ENCODE peak calls at places on chromosomes 3 and 15, in seven cellular contexts. R, Y, T, Z, D, M and N are unnamed samples.

GRCh38 chr3:28940530-28940929 is 340.3 kb upstream of the RBMS3 start:
- DNase-seq in D (no peak), Y (no peak), R (peak; percentile 92), T (peak; percentile 50), Z (no peak), M (no peak), N (no peak)

GRCh38 chr3:37181766-37182165 is 7.4 kb upstream of the LRRFIP2 start:
- DNase-seq in M (no peak), D (no peak), R (no peak), T (no peak), Z (no peak), Y (peak; percentile 61), N (no peak)

GRCh38 chr3:40971191-40972168 is 227.8 kb upstream of the CTNNB1 start:
- DNase-seq in T (peak; percentile 89), Y (peak; percentile 96), R (peak; percentile 86), M (peak; percentile 86), D (peak; percentile 66), Z (peak; percentile 57), N (peak; percentile 49)

GRCh38 chr3:49669352-49669751 is 4.8 kb upstream of the APEH start:
- DNase-seq in T (no peak), R (no peak), Z (no peak), Y (no peak), D (no peak), M (no peak), N (no peak)

GRCh38 chr3:42210731-42211130 is 55.3 kb downstream of the CCK start:
- DNase-seq in Y (no peak), T (no peak), Z (no peak), R (no peak), D (no peak), M (no peak), N (no peak)

GRCh38 chr3:52820741-52821140 is 9.7 kb downstream of the ITIH4 start:
- DNase-seq in T (no peak), Y (peak; percentile 53), Z (peak; percentile 52), R (peak; percentile 6), D (no peak), M (no peak), N (no peak)

GRCh38 chr3:16191591-16191990 is 17.1 kb downstream of the GALNT15 start:
- DNase-seq in Y (no peak), T (no peak), Z (no peak), R (no peak), D (no peak), M (no peak), N (no peak)

GRCh38 chr3:143442761-143443477 is 323.3 kb downstream of the CHST2 start:
- DNase-seq in D (no peak), T (no peak), Y (peak; percentile 9), Z (no peak), R (peak; percentile 11), M (no peak), N (no peak)

GRCh38 chr15:64842986-64843561 is 1.4 kb downstream of the PLEKHO2 start:
- DNase-seq in T (peak; percentile 84), D (no peak), Y (peak; percentile 12), M (no peak), Z (peak; percentile 46), R (peak; percentile 59), N (peak; percentile 69)

GRCh38 chr15:67025719-67026118 is 39.7 kb upstream of the SMAD3 start:
- DNase-seq in Z (no peak), T (peak; percentile 60), D (no peak), R (peak; percentile 51), M (no peak), Y (peak; percentile 70), N (no peak)

GRCh38 chr3:82509951-82510603 is 748.6 kb upstream of the GBE1 start:
- DNase-seq in Z (no peak), Y (no peak), M (no peak), D (peak; percentile 25), T (no peak), R (no peak), N (no peak)

GRCh38 chr3:23096041-23096440 is 107.1 kb upstream of the UBE2E2 start:
- DNase-seq in Z (no peak), R (no peak), M (no peak), T (no peak), D (no peak), Y (peak; percentile 22), N (no peak)

GRCh38 chr3:12808587-12808986 is 12.1 kb downstream of the CAND2 start:
- DNase-seq in T (no peak), Y (no peak), R (no peak), D (no peak), Z (no peak), M (no peak), N (no peak)

GRCh38 chr3:135159848-135160247 is 364.8 kb downstream of the EPHB1 start:
- DNase-seq in Y (no peak), D (no peak), R (no peak), Z (no peak), M (no peak), T (no peak), N (no peak)

GRCh38 chr3:48918388-48919214 is at the start of gene ARIH2:
- DNase-seq in T (peak; percentile 89), D (peak; percentile 96), R (peak; percentile 91), Z (peak; percentile 95), Y (peak; percentile 95), M (peak; percentile 93), N (peak; percentile 93)

GRCh38 chr3:151232991-151233390 is 30.0 kb upstream of the GPR171 start:
- DNase-seq in T (no peak), M (no peak), R (no peak), Y (no peak), D (no peak), Z (no peak), N (no peak)

GRCh38 chr3:41002104-41002503 is 197.2 kb upstream of the CTNNB1 start:
- DNase-seq in R (no peak), D (no peak), Y (no peak), T (no peak), M (no peak), Z (peak; percentile 27), N (no peak)

GRCh38 chr15:67753901-67754300 is 71.4 kb upstream of the SKOR1 start:
- DNase-seq in T (no peak), Z (no peak), R (no peak), Y (no peak), D (no peak), M (no peak), N (no peak)

GRCh38 chr3:129892486-129892856 is 1.0 kb downstream of the TMCC1 start:
- DNase-seq in Y (no peak), R (no peak), Z (no peak), T (no peak), M (peak; percentile 30), D (no peak), N (no peak)

DNA sequence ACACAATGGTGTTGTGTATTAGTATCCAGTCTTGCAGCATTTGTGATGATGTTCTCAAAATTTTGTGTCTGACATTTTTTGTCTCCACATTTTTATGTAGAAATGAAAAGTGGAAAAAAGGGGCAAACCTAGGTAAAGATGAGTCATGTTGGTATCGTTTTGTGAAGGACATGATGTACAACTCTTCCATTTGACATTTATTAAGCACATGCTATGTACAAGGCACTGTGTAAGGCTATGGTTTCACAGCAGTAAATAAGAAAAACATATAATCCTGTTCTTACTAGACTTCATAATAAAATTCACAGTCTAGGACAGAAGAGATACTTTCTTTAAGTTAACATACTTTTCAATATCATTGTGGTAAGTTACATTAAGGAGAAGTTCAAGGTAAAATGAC is 143.5 kb upstream of the CNTN4 start:
- DNase-seq in R (no peak), M (no peak), Y (no peak), D (no peak), Z (no peak), T (no peak), N (no peak)
- H3K4me3 ChIP-seq in R (no peak overlapping the region), M (no peak overlapping the region), Y (no peak overlapping the region), D (no peak overlapping the region), Z (no peak overlapping the region), T (no peak overlapping the region), N (no peak overlapping the region)

DNA sequence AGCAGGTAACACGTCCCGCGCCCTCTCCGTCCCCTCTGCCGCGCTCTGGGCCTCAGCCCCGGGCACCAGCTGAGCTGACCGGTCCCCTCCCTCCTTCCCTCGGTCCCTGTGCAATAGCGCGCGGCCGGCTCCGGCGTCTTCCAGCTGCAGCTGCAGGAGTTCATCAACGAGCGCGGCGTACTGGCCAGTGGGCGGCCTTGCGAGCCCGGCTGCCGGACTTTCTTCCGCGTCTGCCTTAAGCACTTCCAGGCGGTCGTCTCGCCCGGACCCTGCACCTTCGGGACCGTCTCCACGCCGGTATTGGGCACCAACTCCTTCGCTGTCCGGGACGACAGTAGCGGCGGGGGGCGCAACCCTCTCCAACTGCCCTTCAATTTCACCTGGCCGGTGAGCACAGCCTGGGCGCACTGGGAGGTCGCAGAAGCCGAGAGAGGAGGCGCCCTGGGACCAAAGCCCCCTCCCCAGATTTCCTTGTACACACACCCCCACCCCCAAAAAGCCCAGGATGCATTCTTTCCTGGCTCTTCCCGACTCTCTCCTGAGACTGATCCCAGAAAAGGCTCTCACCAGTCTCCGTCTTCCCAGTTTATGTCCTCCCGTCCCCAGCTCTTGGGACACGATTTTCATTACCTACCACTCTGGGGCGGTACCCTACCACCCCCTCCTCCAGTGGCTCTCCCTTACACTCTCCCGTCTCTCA is 740 bp downstream of the DLL4 start:
- DNase-seq in T (peak; percentile 43), R (peak; percentile 64), Z (no peak), Y (peak; percentile 51), D (peak; percentile 75), M (peak; percentile 59), N (peak; percentile 57)
- TF ChIP-seq CTCF in T (no peak), R (peak; percentile 7), Z (no peak), Y (no peak), D (no peak), M (no peak), N (no peak)

GRCh38 chr3:136184703-136185102 is 11.4 kb downstream of the MSL2 start:
- DNase-seq in Z (no peak), Y (no peak), M (no peak), D (no peak), T (no peak), R (no peak), N (no peak)

GRCh38 chr3:136186330-136186729 is 9.8 kb downstream of the MSL2 start:
- DNase-seq in D (peak; percentile 51), T (no peak), R (no peak), Y (peak; percentile 43), M (no peak), Z (peak; percentile 54), N (no peak)

GRCh38 chr3:136177876-136178275 is 18.3 kb downstream of the MSL2 start:
- DNase-seq in T (no peak), Z (no peak), M (no peak), Y (no peak), R (no peak), D (no peak), N (no peak)

GRCh38 chr3:136186850-136187249 is 9.3 kb downstream of the MSL2 start:
- DNase-seq in Y (no peak), T (no peak), D (no peak), M (no peak), R (peak; percentile 17), Z (no peak), N (no peak)

DNA sequence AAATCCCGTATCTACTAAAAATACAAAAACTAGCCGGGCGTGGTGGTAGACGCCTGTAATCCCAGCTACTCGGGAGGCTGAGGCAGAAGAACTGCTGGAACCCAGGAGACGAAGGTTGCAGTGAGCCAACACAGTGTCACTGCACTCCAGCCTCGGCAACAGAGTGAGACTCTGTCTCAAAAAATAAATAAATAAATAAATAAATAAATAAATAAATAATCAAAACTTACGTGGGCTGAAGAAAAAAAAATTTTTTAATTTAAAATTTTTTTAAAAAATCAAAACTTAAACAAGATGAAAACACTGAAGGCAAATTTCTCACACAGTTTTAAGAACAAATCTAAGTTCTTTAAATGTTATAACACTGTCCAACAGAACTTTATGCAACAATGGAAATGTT is 14.4 kb downstream of the MSL2 start:
- DNase-seq in D (no peak), M (no peak), Z (no peak), R (no peak), Y (no peak), T (no peak), N (no peak)
- H3K27ac ChIP-seq in D (no peak overlapping the region), M (no peak overlapping the region), Z (no peak overlapping the region), R (no peak overlapping the region), Y (peak overlapping the region; percentile 26), T (no peak overlapping the region), N (no peak overlapping the region)

GRCh38 chr15:40436892-40437753 is 3.6 kb upstream of the BAHD1 start:
- DNase-seq in R (no peak), D (no peak), T (no peak), Z (no peak), Y (no peak), M (no peak), N (no peak)
- H3K4me3 ChIP-seq in R (no peak overlapping the region), D (no peak overlapping the region), T (no peak overlapping the region), Z (no peak overlapping the region), Y (no peak overlapping the region), M (no peak overlapping the region), N (peak overlapping the region; percentile 66)